ENCODE peak calls at places on chromosomes 5 and 9, in four cellular contexts. One of them, this sample, is unnamed.
A peak's percentile ranks its signal among the peaks of the same experiment; 100 is the strongest.

GRCh38 chr5:69505306-69505705 is 12.7 kb downstream of the OCLN start:
- DNase-seq in progenitor cell of endocrine pancreas: no peak
- DNase-seq in AG08396: no peak
- DNase-seq in cardiac muscle cell: no peak
- DNase-seq in this sample: no peak

GRCh38 chr9:77826621-77827020 is 178.5 kb upstream of the GNA14 start:
- DNase-seq in progenitor cell of endocrine pancreas: no peak
- DNase-seq in AG08396: no peak
- DNase-seq in cardiac muscle cell: no peak
- DNase-seq in this sample: no peak

GRCh38 chr5:176812269-176813259 is 2.2 kb downstream of the UNC5A start:
- DNase-seq in progenitor cell of endocrine pancreas: peak; percentile 61
- DNase-seq in AG08396: peak; percentile 72
- DNase-seq in cardiac muscle cell: peak; percentile 49
- DNase-seq in this sample: peak; percentile 60

GRCh38 chr5:369151-369939 is 47.8 kb downstream of the AHRR start:
- DNase-seq in progenitor cell of endocrine pancreas: peak; percentile 4
- DNase-seq in AG08396: peak; percentile 61
- DNase-seq in cardiac muscle cell: no peak
- DNase-seq in this sample: peak; percentile 46

GRCh38 chr5:134136771-134137170 is 22.3 kb downstream of the TCF7 start:
- DNase-seq in progenitor cell of endocrine pancreas: no peak
- DNase-seq in AG08396: no peak
- DNase-seq in cardiac muscle cell: no peak
- DNase-seq in this sample: no peak

GRCh38 chr5:124887223-124887622 is 140.8 kb upstream of the ZNF608 start:
- DNase-seq in progenitor cell of endocrine pancreas: no peak
- DNase-seq in AG08396: no peak
- DNase-seq in cardiac muscle cell: no peak
- DNase-seq in this sample: no peak

GRCh38 chr5:172758077-172758835 is 12.7 kb downstream of the DUSP1 start:
- DNase-seq in progenitor cell of endocrine pancreas: no peak
- DNase-seq in AG08396: peak; percentile 56
- DNase-seq in cardiac muscle cell: peak; percentile 97
- DNase-seq in this sample: peak; percentile 32

GRCh38 chr5:33737284-33737683 is 154.5 kb downstream of the ADAMTS12 start:
- DNase-seq in progenitor cell of endocrine pancreas: no peak
- DNase-seq in AG08396: no peak
- DNase-seq in cardiac muscle cell: peak; percentile 39
- DNase-seq in this sample: no peak

GRCh38 chr5:10493884-10494283 is 52.2 kb downstream of the ROPN1L start:
- DNase-seq in progenitor cell of endocrine pancreas: no peak
- DNase-seq in AG08396: no peak
- DNase-seq in cardiac muscle cell: no peak
- DNase-seq in this sample: no peak

GRCh38 chr9:36091028-36091953 is 45.2 kb upstream of the GLIPR2 start:
- DNase-seq in progenitor cell of endocrine pancreas: no peak
- DNase-seq in AG08396: peak; percentile 32
- DNase-seq in cardiac muscle cell: peak; percentile 73
- DNase-seq in this sample: peak; percentile 94

GRCh38 chr5:16912080-16912479 is 24.0 kb downstream of the MYO10 start:
- DNase-seq in progenitor cell of endocrine pancreas: no peak
- DNase-seq in AG08396: no peak
- DNase-seq in cardiac muscle cell: no peak
- DNase-seq in this sample: no peak

GRCh38 chr5:146878471-146879172 is at the start of gene PPP2R2B:
- DNase-seq in progenitor cell of endocrine pancreas: peak; percentile 40
- DNase-seq in AG08396: peak; percentile 40
- DNase-seq in cardiac muscle cell: peak; percentile 46
- DNase-seq in this sample: peak; percentile 13

GRCh38 chr5:134794136-134794535 is 35.6 kb downstream of the DDX46 start:
- DNase-seq in progenitor cell of endocrine pancreas: no peak
- DNase-seq in AG08396: no peak
- DNase-seq in cardiac muscle cell: peak; percentile 34
- DNase-seq in this sample: peak; percentile 18

GRCh38 chr5:71537681-71538080 is 49.5 kb upstream of the MCCC2 start:
- DNase-seq in progenitor cell of endocrine pancreas: no peak
- DNase-seq in AG08396: no peak
- DNase-seq in cardiac muscle cell: peak; percentile 25
- DNase-seq in this sample: no peak

GRCh38 chr9:133117271-133118178 is 3.5 kb downstream of the RALGDS start:
- DNase-seq in progenitor cell of endocrine pancreas: no peak
- DNase-seq in AG08396: no peak
- DNase-seq in cardiac muscle cell: peak; percentile 51
- DNase-seq in this sample: no peak

GRCh38 chr5:16178745-16179372 is 732 bp downstream of the MARCHF11 start:
- DNase-seq in progenitor cell of endocrine pancreas: peak; percentile 94
- DNase-seq in AG08396: peak; percentile 73
- DNase-seq in cardiac muscle cell: peak; percentile 78
- DNase-seq in this sample: peak; percentile 59

GRCh38 chr5:79843450-79844388 is 147.3 kb downstream of the MTX3 start:
- DNase-seq in progenitor cell of endocrine pancreas: no peak
- DNase-seq in AG08396: no peak
- DNase-seq in cardiac muscle cell: no peak
- DNase-seq in this sample: no peak

GRCh38 chr9:128553695-128554094 is 1.3 kb downstream of the SPTAN1 start:
- DNase-seq in progenitor cell of endocrine pancreas: no peak
- DNase-seq in AG08396: peak; percentile 36
- DNase-seq in cardiac muscle cell: peak; percentile 91
- DNase-seq in this sample: peak; percentile 81

GRCh38 chr9:94971378-94972131 is 245.1 kb downstream of the AOPEP start:
- DNase-seq in progenitor cell of endocrine pancreas: no peak
- DNase-seq in AG08396: no peak
- DNase-seq in cardiac muscle cell: peak; percentile 31
- DNase-seq in this sample: no peak

GRCh38 chr5:17282283-17283120 is 65.1 kb downstream of the BASP1 start:
- DNase-seq in progenitor cell of endocrine pancreas: no peak
- DNase-seq in AG08396: no peak
- DNase-seq in cardiac muscle cell: no peak
- DNase-seq in this sample: no peak

GRCh38 chr5:139698461-139699146 is 50.5 kb downstream of the CXXC5 start:
- DNase-seq in progenitor cell of endocrine pancreas: peak; percentile 59
- DNase-seq in AG08396: peak; percentile 83
- DNase-seq in cardiac muscle cell: peak; percentile 80
- DNase-seq in this sample: peak; percentile 63

GRCh38 chr9:122100756-122101155 is 7.6 kb upstream of the TTLL11 start:
- DNase-seq in progenitor cell of endocrine pancreas: no peak
- DNase-seq in AG08396: no peak
- DNase-seq in cardiac muscle cell: no peak
- DNase-seq in this sample: no peak

GRCh38 chr5:43514471-43514815 is 505 bp downstream of the C5orf34 start:
- DNase-seq in progenitor cell of endocrine pancreas: no peak
- DNase-seq in AG08396: peak; percentile 82
- DNase-seq in cardiac muscle cell: peak; percentile 76
- DNase-seq in this sample: peak; percentile 48

GRCh38 chr5:166916021-166916420 is 1375.4 kb upstream of the WWC1 start:
- DNase-seq in progenitor cell of endocrine pancreas: no peak
- DNase-seq in AG08396: no peak
- DNase-seq in cardiac muscle cell: no peak
- DNase-seq in this sample: no peak

GRCh38 chr5:88729476-88730182 is 153.4 kb downstream of the MEF2C start:
- DNase-seq in progenitor cell of endocrine pancreas: peak; percentile 28
- DNase-seq in AG08396: peak; percentile 52
- DNase-seq in cardiac muscle cell: peak; percentile 86
- DNase-seq in this sample: peak; percentile 83